ENCODE peak calls at places on chromosomes 4 and X, in six cellular contexts. B is EH; O is T47D; T is NCI-H345; Q is activated CD4-positive, alpha-beta T cell treated with anti-CD3 and anti-CD28 coated beads for 48 hours; C is tibial artery. J is an unnamed sample.

GRCh38 chrX:37405954-37406353 is 56.8 kb downstream of the PRRG1 start:
- DNase-seq in B (peak), O (no peak), T (no peak), Q (no peak), C (no peak), J (no peak)

GRCh38 chr4:16225681-16225995 is 633 bp downstream of the TAPT1 start:
- DNase-seq in B (peak), O (no peak), T (peak), Q (no peak), C (no peak), J (no peak)

GRCh38 chr4:170675568-170676262 is 586.0 kb upstream of the AADAT start:
- DNase-seq in B (peak), O (no peak), T (no peak), Q (no peak), C (no peak), J (no peak)

GRCh38 chr4:113981591-113981990 is 2.1 kb upstream of the ARSJ start:
- DNase-seq in B (no peak), O (no peak), T (no peak), Q (no peak), C (no peak), J (no peak)

GRCh38 chr4:73434311-73434710 is 1.7 kb upstream of the AFP start:
- DNase-seq in B (peak), O (peak), T (no peak), Q (no peak), C (no peak), J (no peak)

GRCh38 chr4:177077095-177077494 is 232.6 kb upstream of the NEIL3 start:
- DNase-seq in B (no peak), O (no peak), T (no peak), Q (no peak), C (no peak), J (no peak)

GRCh38 chr4:110869862-110870577 is 247.1 kb upstream of the PITX2 start:
- DNase-seq in B (peak), O (no peak), T (peak), Q (no peak), C (no peak), J (no peak)

GRCh38 chr4:89299153-89299789 is 8.3 kb downstream of the GPRIN3 start:
- DNase-seq in B (no peak), O (no peak), T (no peak), Q (no peak), C (no peak), J (no peak)

GRCh38 chrX:42976729-42977366 is 198.9 kb upstream of the PPP1R2C start:
- DNase-seq in B (no peak), O (no peak), T (no peak), Q (no peak), C (no peak), J (no peak)

GRCh38 chrX:55717521-55718497 is at the start of gene RRAGB:
- DNase-seq in B (peak), O (peak), T (peak), Q (peak), C (peak), J (peak)

GRCh38 chr4:155960522-155960921 is 6.9 kb upstream of the CTSO start:
- DNase-seq in B (no peak), O (no peak), T (no peak), Q (no peak), C (no peak), J (no peak)

GRCh38 chr4:1294891-1295290 is 5.2 kb downstream of the MAEA start:
- DNase-seq in B (no peak), O (no peak), T (no peak), Q (no peak), C (no peak), J (no peak)

GRCh38 chr4:80713409-80713808 is 317.1 kb upstream of the BMP3 start:
- DNase-seq in B (no peak), O (no peak), T (peak), Q (no peak), C (no peak), J (no peak)

GRCh38 chr4:13654158-13654797 is 26.8 kb upstream of the BOD1L1 start:
- DNase-seq in B (peak), O (peak), T (peak), Q (peak), C (peak), J (peak)

GRCh38 chrX:63560601-63561218 is 209.6 kb upstream of the SPIN4 start:
- DNase-seq in B (peak), O (peak), T (peak), Q (peak), C (peak), J (peak)

GRCh38 chr4:111399523-111400135 is 745.6 kb upstream of the FAM241A start:
- DNase-seq in B (no peak), O (no peak), T (peak), Q (no peak), C (no peak), J (peak)

GRCh38 chrX:140701480-140701879 is 8.1 kb upstream of the LINC00632 start:
- DNase-seq in B (peak), O (peak), T (peak), Q (no peak), C (no peak), J (no peak)

GRCh38 chr4:52713456-52713937 is 37.7 kb downstream of the ERVMER34-1 start:
- DNase-seq in B (no peak), O (peak), T (no peak), Q (peak), C (no peak), J (no peak)

GRCh38 chr4:123891901-123892300 is 495.3 kb downstream of the SPRY1 start:
- DNase-seq in B (no peak), O (no peak), T (no peak), Q (no peak), C (no peak), J (no peak)

GRCh38 chrX:154733072-154733425 is 17.8 kb downstream of the GAB3 start:
- DNase-seq in B (peak), O (no peak), T (no peak), Q (no peak), C (no peak), J (no peak)

GRCh38 chr4:37765741-37766140 is 60.7 kb upstream of the PGM2 start:
- DNase-seq in B (no peak), O (peak), T (peak), Q (no peak), C (no peak), J (no peak)

GRCh38 chr4:14857475-14857874 is 144.8 kb upstream of the CPEB2 start:
- DNase-seq in B (no peak), O (no peak), T (no peak), Q (no peak), C (no peak), J (no peak)

GRCh38 chr4:174135530-174135929 is 147.9 kb downstream of the FBXO8 start:
- DNase-seq in B (no peak), O (no peak), T (no peak), Q (no peak), C (no peak), J (no peak)

GRCh38 chr4:650951-651883 is 22.9 kb downstream of the ATP5ME start:
- DNase-seq in B (no peak), O (no peak), T (peak), Q (no peak), C (no peak), J (peak)

GRCh38 chr4:150938417-150938816 is 76.7 kb downstream of the LRBA start:
- DNase-seq in B (no peak), O (peak), T (no peak), Q (no peak), C (no peak), J (no peak)

GRCh38 chr4:3247399-3248177 is 1.4 kb upstream of the MSANTD1 start:
- DNase-seq in B (no peak), O (no peak), T (no peak), Q (no peak), C (no peak), J (no peak)